ENCODE peak calls at places on chromosomes 7 and 10, in five cellular contexts. K is neural progenitor cell; H is activated CD4-positive, alpha-beta T cell treated with anti-CD3 and anti-CD28 coated beads, Interleukin-2, amount 50 U/mL, for 24 hours; E is fibroblast of mammary gland; D is endodermal cell. F is an unnamed sample.

GRCh38 chr10:113222207-113222606 is 272.2 kb downstream of the TCF7L2 start:
- DNase-seq in K (no peak), H (no peak), E (no peak), D (peak), F (no peak)

GRCh38 chr10:28201666-28202400 is 101.0 kb downstream of the MPP7 start:
- DNase-seq in K (no peak), H (no peak), E (no peak), D (no peak), F (no peak)

GRCh38 chr10:124886195-124886594 is 55.7 kb upstream of the ZRANB1 start:
- DNase-seq in K (no peak), H (no peak), E (no peak), D (no peak), F (no peak)

GRCh38 chr10:126204320-126204719 is 184.0 kb downstream of the ADAM12 start:
- DNase-seq in K (no peak), H (no peak), E (no peak), D (no peak), F (no peak)

GRCh38 chr7:24576171-24577052 is 3.2 kb downstream of the PALS2 start:
- DNase-seq in K (peak), H (no peak), E (peak), D (peak), F (no peak)

GRCh38 chr10:29623797-29624196 is 11.0 kb downstream of the SVIL start:
- DNase-seq in K (no peak), H (no peak), E (peak), D (peak), F (no peak)

GRCh38 chr10:110824152-110824441 is 47.6 kb upstream of the PDCD4 start:
- DNase-seq in K (no peak), H (no peak), E (no peak), D (no peak), F (no peak)

GRCh38 chr7:22147113-22147512 is 201.4 kb upstream of the CDCA7L start:
- DNase-seq in K (no peak), H (no peak), E (peak), D (no peak), F (no peak)

GRCh38 chr10:86079088-86079487 is 287.5 kb downstream of the GRID1 start:
- DNase-seq in K (no peak), H (no peak), E (peak), D (peak), F (no peak)

GRCh38 chr7:114310344-114311118 is 104.1 kb upstream of the FOXP2 start:
- DNase-seq in K (no peak), H (no peak), E (peak), D (no peak), F (no peak)

GRCh38 chr10:50917486-50917885 is 32.1 kb upstream of the A1CF start:
- DNase-seq in K (no peak), H (no peak), E (peak), D (no peak), F (no peak)

GRCh38 chr7:9598411-9598810 is 1165.0 kb downstream of the NXPH1 start:
- DNase-seq in K (no peak), H (no peak), E (no peak), D (no peak), F (no peak)

GRCh38 chr7:100396421-100396982 is 23.2 kb downstream of the PILRA start:
- DNase-seq in K (no peak), H (peak), E (no peak), D (no peak), F (peak)

GRCh38 chr7:91263359-91264082 is 712 bp upstream of the FZD1 start:
- DNase-seq in K (peak), H (no peak), E (no peak), D (peak), F (no peak)

GRCh38 chr10:88851706-88852105 is at the start of gene ANKRD22:
- DNase-seq in K (no peak), H (no peak), E (peak), D (peak), F (no peak)

GRCh38 chr7:79452495-79453265 is 787 bp downstream of the MAGI2 start:
- DNase-seq in K (peak), H (no peak), E (peak), D (peak), F (no peak)

GRCh38 chr10:119377905-119378736 is 164.4 kb downstream of the RGS10 start:
- DNase-seq in K (peak), H (no peak), E (no peak), D (no peak), F (no peak)

GRCh38 chr7:127809285-127809702 is 157.3 kb downstream of the SND1 start:
- DNase-seq in K (peak), H (no peak), E (peak), D (no peak), F (no peak)

GRCh38 chr7:127761196-127761595 is 109.2 kb downstream of the SND1 start:
- DNase-seq in K (no peak), H (no peak), E (no peak), D (no peak), F (no peak)

GRCh38 chr10:13016413-13016812 is 14.9 kb upstream of the CCDC3 start:
- DNase-seq in K (no peak), H (no peak), E (no peak), D (no peak), F (no peak)

GRCh38 chr7:96599288-96599936 is 110.2 kb downstream of the SEM1 start:
- DNase-seq in K (peak), H (no peak), E (no peak), D (no peak), F (no peak)

GRCh38 chr10:12500406-12501303 is 151.3 kb downstream of the CAMK1D start:
- DNase-seq in K (no peak), H (no peak), E (no peak), D (peak), F (no peak)

GRCh38 chr7:105244594-105244993 is 144.1 kb downstream of the SRPK2 start:
- DNase-seq in K (no peak), H (no peak), E (no peak), D (no peak), F (no peak)

GRCh38 chr7:44646921-44647636 is 40.7 kb downstream of the OGDH start:
- DNase-seq in K (no peak), H (no peak), E (no peak), D (peak), F (no peak)

GRCh38 chr7:45196374-45196773 is 38.8 kb downstream of the RAMP3 start:
- DNase-seq in K (no peak), H (peak), E (no peak), D (no peak), F (no peak)

GRCh38 chr7:69232445-69233376 is 365.6 kb upstream of the AUTS2 start:
- DNase-seq in K (peak), H (no peak), E (no peak), D (peak), F (no peak)

GRCh38 chr7:98877146-98877545 is 1.2 kb upstream of the TRRAP start:
- DNase-seq in K (no peak), H (no peak), E (no peak), D (no peak), F (no peak)

GRCh38 chr7:155395176-155395797 is 62.6 kb upstream of the EN2 start:
- DNase-seq in K (no peak), H (no peak), E (no peak), D (no peak), F (no peak)

GRCh38 chr10:28942012-28942411 is 264.7 kb downstream of the BAMBI start:
- DNase-seq in K (no peak), H (no peak), E (no peak), D (no peak), F (no peak)

GRCh38 chr10:18325889-18326531 is 185.8 kb downstream of the CACNB2 start:
- DNase-seq in K (no peak), H (no peak), E (no peak), D (no peak), F (no peak)

GRCh38 chr10:99605351-99605750 is 14.9 kb downstream of the SLC25A28 start:
- DNase-seq in K (no peak), H (no peak), E (peak), D (no peak), F (no peak)

GRCh38 chr7:80330434-80330833 is 181.4 kb downstream of the GNAT3 start:
- DNase-seq in K (no peak), H (no peak), E (peak), D (no peak), F (no peak)

GRCh38 chr7:116511552-116512523 is 12.3 kb downstream of the CAV2 start:
- DNase-seq in K (peak), H (no peak), E (peak), D (no peak), F (no peak)